ENCODE peak calls at places on chromosome 13, in ten cellular contexts. C is nephron progenitor cell; W is stromal cell of bone marrow; P is cerebellar nuclear complex; Z is MCF 10A; V is astrocyte of the spinal cord; U is stimulated activated CD8-positive, alpha-beta memory T cell treated with anti-CD3 and anti-CD28 coated beads, Interleukin-7, amount 100 ng/mL, for 1 hour; Y is stimulated activated naive B cell treated with anti-CD40 and anti-IgM and Interleukin-4, amounts not matched to agents 10 μg/mL and 1 μg/mL and 100 μg/mL, for 72 hours; N is neural progenitor cell; T is hypothalamus. L is an unnamed sample.
A peak's percentile ranks its signal among the peaks of the same experiment; 100 is the strongest.

GRCh38 chr13:110089815-110090214 is 217.1 kb downstream of the COL4A1 start:
- DNase-seq in U (no peak), P (no peak), W (no peak), N (no peak), T (no peak), V (no peak), C (no peak), Y (no peak), Z (no peak), L (no peak)

GRCh38 chr13:31725841-31726240 is 13.5 kb upstream of the RXFP2 start:
- DNase-seq in Z (peak; percentile 53), C (no peak), T (no peak), W (no peak), Y (no peak), P (no peak), N (no peak), V (no peak), U (no peak), L (no peak)

GRCh38 chr13:72437458-72437857 is 290.0 kb downstream of the MZT1 start:
- DNase-seq in W (peak; percentile 48), T (no peak), Z (no peak), Y (no peak), V (peak; percentile 52), U (no peak), N (no peak), P (no peak), C (no peak), L (peak; percentile 10)

GRCh38 chr13:39282400-39282972 is 244.2 kb downstream of the NHLRC3 start:
- DNase-seq in C (no peak), N (no peak), Z (no peak), Y (no peak), P (no peak), V (no peak), T (no peak), U (no peak), W (no peak), L (no peak)

GRCh38 chr13:46383383-46383782 is 3.7 kb downstream of the RUBCNL start:
- DNase-seq in P (no peak), V (no peak), Y (no peak), T (no peak), U (no peak), C (no peak), N (no peak), W (no peak), Z (no peak), L (no peak)

GRCh38 chr13:20924758-20925394 is 22.3 kb upstream of the XPO4 start:
- DNase-seq in T (peak; percentile 3), V (peak; percentile 86), U (peak; percentile 38), C (peak; percentile 85), P (no peak), N (peak; percentile 91), Y (peak; percentile 17), W (peak; percentile 59), Z (peak; percentile 74), L (peak; percentile 57)

GRCh38 chr13:75359266-75359665 is 122.7 kb downstream of the TBC1D4 start:
- DNase-seq in U (no peak), V (peak; percentile 95), T (no peak), P (no peak), Z (peak; percentile 76), Y (no peak), N (peak; percentile 14), C (no peak), W (peak; percentile 75), L (peak; percentile 80)

GRCh38 chr13:103012611-103013010 is 53.6 kb downstream of the SLC10A2 start:
- DNase-seq in U (no peak), T (no peak), Z (no peak), W (no peak), P (no peak), C (no peak), V (no peak), N (no peak), Y (no peak), L (no peak)

GRCh38 chr13:23813635-23814034 is 75.6 kb downstream of the MIPEP start:
- DNase-seq in Z (no peak), Y (no peak), N (no peak), T (no peak), W (no peak), P (no peak), C (no peak), U (no peak), V (no peak), L (no peak)

GRCh38 chr13:111456452-111457230 is 136.2 kb downstream of the TEX29 start:
- DNase-seq in W (no peak), U (no peak), N (no peak), C (no peak), V (no peak), T (no peak), Z (no peak), P (no peak), Y (no peak), L (no peak)

GRCh38 chr13:89628567-89628966 is 1718.9 kb upstream of the MIR17HG start:
- DNase-seq in N (no peak), V (no peak), P (no peak), W (no peak), Z (no peak), Y (no peak), T (no peak), U (no peak), C (no peak), L (no peak)

GRCh38 chr13:113041293-113041690 is 64.3 kb upstream of the F7 start:
- DNase-seq in P (no peak), T (no peak), Z (no peak), Y (no peak), W (no peak), V (no peak), N (no peak), U (no peak), C (no peak), L (no peak)

GRCh38 chr13:107551521-107551920 is 663.8 kb downstream of the LIG4 start:
- DNase-seq in W (no peak), Y (no peak), V (no peak), C (no peak), T (no peak), Z (peak; percentile 17), N (no peak), U (no peak), P (no peak), L (no peak)

GRCh38 chr13:98622926-98623325 is 46.0 kb upstream of the STK24 start:
- DNase-seq in V (no peak), N (no peak), U (no peak), T (no peak), Z (no peak), Y (peak; percentile 0), C (no peak), P (no peak), W (no peak), L (no peak)

GRCh38 chr13:83286737-83287136 is 595.5 kb downstream of the SLITRK1 start:
- DNase-seq in T (no peak), C (no peak), V (no peak), W (no peak), U (no peak), P (no peak), N (no peak), Y (no peak), Z (peak; percentile 4), L (no peak)

GRCh38 chr13:106343831-106344230 is 191.6 kb downstream of the EFNB2 start:
- DNase-seq in C (no peak), Y (no peak), U (no peak), V (no peak), P (no peak), N (no peak), Z (no peak), T (no peak), W (no peak), L (no peak)

GRCh38 chr13:112107289-112107688 is 40.3 kb downstream of the SOX1 start:
- DNase-seq in V (no peak), C (no peak), N (no peak), Y (no peak), U (no peak), W (no peak), T (no peak), Z (no peak), P (no peak), L (no peak)

GRCh38 chr13:103354189-103354588 is 288.0 kb upstream of the SLC10A2 start:
- DNase-seq in P (no peak), Y (no peak), V (no peak), C (no peak), U (no peak), N (no peak), W (no peak), T (no peak), Z (no peak), L (no peak)

GRCh38 chr13:72839831-72840426 is 58.0 kb downstream of the PIBF1 start:
- DNase-seq in Y (peak; percentile 18), C (peak; percentile 33), T (no peak), Z (peak; percentile 80), N (peak; percentile 63), V (peak; percentile 46), P (no peak), W (peak; percentile 8), U (no peak), L (peak; percentile 72)

GRCh38 chr13:80199585-80200292 is 141.2 kb downstream of the SPRY2 start:
- DNase-seq in U (no peak), W (no peak), T (no peak), Z (no peak), P (no peak), C (no peak), Y (no peak), V (no peak), N (no peak), L (no peak)

GRCh38 chr13:40149611-40150283 is 494.3 kb downstream of the COG6 start:
- DNase-seq in Y (no peak), Z (peak; percentile 90), C (no peak), W (peak; percentile 87), V (peak; percentile 78), T (no peak), U (no peak), P (no peak), N (no peak), L (peak; percentile 81)

GRCh38 chr13:48975101-48975925 is at the start of gene FNDC3A:
- DNase-seq in N (peak; percentile 91), Z (peak; percentile 50), T (peak; percentile 21), V (peak; percentile 73), Y (peak; percentile 29), U (peak; percentile 16), P (no peak), W (no peak), C (peak; percentile 86), L (peak; percentile 96)

GRCh38 chr13:29905845-29906244 is 55.4 kb upstream of the UBL3 start:
- DNase-seq in T (no peak), Y (no peak), Z (peak; percentile 86), W (peak; percentile 47), U (no peak), N (no peak), P (no peak), V (peak; percentile 48), C (no peak), L (peak; percentile 58)

GRCh38 chr13:41709511-41709910 is 251.4 kb downstream of the VWA8 start:
- DNase-seq in V (no peak), Y (no peak), Z (no peak), T (no peak), U (no peak), C (no peak), P (no peak), W (no peak), N (no peak), L (peak; percentile 21)

GRCh38 chr13:98143157-98143553 is 261 bp downstream of the FARP1 start:
- DNase-seq in T (no peak), U (no peak), Z (no peak), C (peak; percentile 76), N (no peak), V (no peak), W (no peak), P (no peak), Y (no peak), L (no peak)

GRCh38 chr13:46896346-46897138 is at the start of gene HTR2A:
- DNase-seq in Y (no peak), Z (no peak), T (no peak), V (peak; percentile 65), P (no peak), W (no peak), C (peak; percentile 36), N (peak; percentile 55), U (no peak), L (peak; percentile 46)

GRCh38 chr13:94233401-94233800 is 246.1 kb downstream of the DCT start:
- DNase-seq in N (no peak), W (peak; percentile 87), V (peak; percentile 90), Y (no peak), C (peak; percentile 3), U (no peak), P (no peak), T (no peak), Z (peak; percentile 96), L (peak; percentile 79)

GRCh38 chr13:26590951-26591350 is 33.5 kb downstream of the WASF3 start:
- DNase-seq in Z (no peak), Y (no peak), V (no peak), U (no peak), C (no peak), T (no peak), N (no peak), W (no peak), P (no peak), L (no peak)